ENCODE peak calls at places on chromosomes 16 and 17, in six cellular contexts. U, G, V, P, Z and X are unnamed samples.

GRCh38 chr17:64212122-64212521 is 50.9 kb downstream of the TEX2 start:
- DNase-seq in P (no peak), Z (no peak), G (no peak), U (no peak), V (no peak), X (peak)

GRCh38 chr17:16491703-16492612 is at the start of gene LRRC75A:
- DNase-seq in U (peak), P (no peak), G (peak), Z (no peak), V (peak), X (peak)

GRCh38 chr17:63039899-63040602 is 74.0 kb downstream of the TANC2 start:
- DNase-seq in Z (no peak), V (no peak), P (no peak), U (no peak), G (no peak), X (peak)

GRCh38 chr16:27890866-27891265 is 172.6 kb downstream of the GSG1L start:
- DNase-seq in P (no peak), U (no peak), Z (no peak), V (no peak), G (no peak), X (no peak)

GRCh38 chr17:58399974-58400373 is 17.4 kb downstream of the RNF43 start:
- DNase-seq in U (no peak), V (no peak), G (no peak), P (no peak), Z (no peak), X (no peak)

GRCh38 chr16:2095315-2095853 is 40.3 kb downstream of the PKD1 start:
- DNase-seq in Z (no peak), U (no peak), P (no peak), G (no peak), V (no peak), X (no peak)

GRCh38 chr17:49681336-49681735 is 3.4 kb upstream of the SPOP start:
- DNase-seq in P (no peak), Z (no peak), G (peak), U (no peak), V (no peak), X (no peak)

GRCh38 chr16:67179421-67180080 is 4.2 kb downstream of the MATCAP1 start:
- DNase-seq in V (no peak), Z (no peak), U (no peak), P (no peak), G (no peak), X (no peak)

GRCh38 chr17:20066253-20066652 is 57.1 kb downstream of the SPECC1 start:
- DNase-seq in P (peak), G (no peak), V (no peak), Z (no peak), U (no peak), X (peak)

GRCh38 chr16:1495281-1496262 is 2.4 kb downstream of the TELO2 start:
- DNase-seq in P (no peak), V (no peak), Z (no peak), U (no peak), G (no peak), X (no peak)

GRCh38 chr16:84330685-84331050 is 36.0 kb downstream of the WFDC1 start:
- DNase-seq in P (no peak), V (no peak), G (no peak), U (no peak), Z (no peak), X (no peak)

GRCh38 chr17:81251091-81251942 is 12.2 kb downstream of the NDUFAF8 start:
- DNase-seq in Z (no peak), U (no peak), G (peak), P (no peak), V (no peak), X (no peak)

GRCh38 chr16:51845586-51845985 is 694.5 kb upstream of the SALL1 start:
- DNase-seq in G (no peak), U (no peak), V (no peak), Z (no peak), P (no peak), X (no peak)

GRCh38 chr17:57965521-57966160 is 10.4 kb upstream of the CUEDC1 start:
- DNase-seq in P (no peak), U (no peak), G (no peak), V (no peak), Z (no peak), X (no peak)

GRCh38 chr16:8530756-8531155 is 59.6 kb downstream of the TMEM114 start:
- DNase-seq in G (no peak), Z (no peak), V (no peak), P (no peak), U (no peak), X (no peak)

GRCh38 chr17:65472602-65473001 is 88.8 kb downstream of the AXIN2 start:
- DNase-seq in G (no peak), V (no peak), P (peak), U (no peak), Z (no peak), X (peak)

GRCh38 chr17:206941-207560 is 25.6 kb upstream of the DOC2B start:
- DNase-seq in V (no peak), P (no peak), G (no peak), Z (no peak), U (no peak), X (no peak)

GRCh38 chr16:53084736-53085538 is 30.1 kb downstream of the CHD9 start:
- DNase-seq in P (no peak), V (no peak), G (no peak), U (no peak), Z (no peak), X (no peak)

GRCh38 chr16:703406-703805 is 2.2 kb downstream of the FBXL16 start:
- DNase-seq in Z (no peak), V (no peak), U (no peak), P (no peak), G (no peak), X (no peak)

GRCh38 chr17:7589891-7590611 is at the start of gene SOX15:
- DNase-seq in P (no peak), U (no peak), G (peak), V (no peak), Z (no peak), X (no peak)